ENCODE peak calls at places on chromosomes 2 and 18, in ten cellular contexts. P is choroid plexus epithelial cell, W is mucosa of descending colon, L is bronchial epithelial cell, M is adrenal gland, Q is cardiac fibroblast, O is fibroblast of mammary gland, N is fibroblast of pulmonary artery, C is mammary epithelial cell, K is A549. U is an unnamed sample.

GRCh38 chr18:49784427-49785185 is 28.7 kb downstream of the ACAA2 start:
- DNase-seq in L (peak), Q (peak), N (peak), P (peak), W (no peak), C (no peak), M (no peak), K (no peak), O (peak), U (peak)

GRCh38 chr2:73614997-73615396 is 27.2 kb downstream of the NAT8 start:
- DNase-seq in M (no peak), C (no peak), N (no peak), K (no peak), W (no peak), Q (no peak), P (no peak), L (no peak), O (no peak), U (no peak)

GRCh38 chr2:68722712-68723111 is 11.9 kb upstream of the ARHGAP25 start:
- DNase-seq in K (no peak), W (no peak), Q (no peak), P (no peak), L (no peak), M (no peak), N (peak), O (no peak), C (no peak), U (no peak)

GRCh38 chr18:79200546-79201268 is 131.5 kb downstream of the ATP9B start:
- DNase-seq in N (peak), Q (peak), P (peak), W (no peak), M (peak), O (peak), L (peak), C (peak), K (no peak), U (peak)

GRCh38 chr2:239369631-239370161 is 31.1 kb downstream of the HDAC4 start:
- DNase-seq in C (peak), Q (peak), N (no peak), W (peak), L (no peak), O (no peak), M (peak), P (no peak), K (no peak), U (no peak)

GRCh38 chr18:63592506-63592905 is 5.4 kb downstream of the SERPINB13 start:
- DNase-seq in W (no peak), Q (no peak), O (no peak), N (no peak), K (no peak), M (no peak), L (no peak), P (no peak), C (no peak), U (no peak)

GRCh38 chr2:30445266-30445821 is 1.7 kb upstream of the LCLAT1 start:
- DNase-seq in L (peak), N (no peak), O (no peak), K (no peak), W (no peak), C (no peak), P (no peak), Q (no peak), M (no peak), U (no peak)

GRCh38 chr2:175330195-175330594 is 148.7 kb upstream of the ATP5MC3 start:
- DNase-seq in W (no peak), Q (no peak), N (no peak), O (no peak), P (no peak), M (no peak), K (no peak), C (no peak), L (no peak), U (no peak)

GRCh38 chr2:100903534-100904258 is 83.8 kb downstream of the NPAS2 start:
- DNase-seq in M (no peak), K (peak), Q (peak), L (peak), C (peak), N (peak), O (no peak), P (peak), W (no peak), U (no peak)

GRCh38 chr18:43662657-43663056 is 385.4 kb upstream of the SYT4 start:
- DNase-seq in O (peak), N (peak), P (peak), Q (peak), W (no peak), L (peak), C (peak), K (no peak), M (no peak), U (peak)

GRCh38 chr2:237143676-237144440 is 58.2 kb downstream of the COPS8 start:
- DNase-seq in P (peak), N (peak), Q (peak), L (peak), W (no peak), O (peak), C (peak), K (no peak), M (no peak), U (peak)

GRCh38 chr2:86028763-86029381 is 76.8 kb downstream of the POLR1A start:
- DNase-seq in P (peak), O (peak), K (no peak), L (no peak), W (no peak), Q (peak), N (peak), C (no peak), M (peak), U (no peak)

GRCh38 chr2:25381502-25381901 is 39.8 kb upstream of the DNMT3A start:
- DNase-seq in N (no peak), M (no peak), P (no peak), W (no peak), L (no peak), O (no peak), K (no peak), Q (no peak), C (no peak), U (no peak)

GRCh38 chr18:8706545-8706980 is 1.2 kb downstream of the MTCL1 start:
- DNase-seq in P (no peak), Q (no peak), K (no peak), M (no peak), L (no peak), W (peak), C (no peak), O (no peak), N (no peak), U (no peak)

GRCh38 chr2:11411768-11412448 is 54.1 kb downstream of the E2F6 start:
- DNase-seq in O (peak), Q (peak), L (peak), P (peak), C (no peak), K (no peak), N (peak), W (peak), M (peak), U (peak)

GRCh38 chr18:79974025-79974424 is 9.6 kb downstream of the HSBP1L1 start:
- DNase-seq in W (no peak), L (no peak), Q (no peak), P (no peak), O (no peak), C (no peak), M (no peak), K (no peak), N (no peak), U (no peak)

GRCh38 chr18:38010971-38011370 is 445.4 kb upstream of the CELF4 start:
- DNase-seq in W (no peak), C (no peak), N (no peak), M (no peak), L (no peak), P (no peak), K (no peak), O (no peak), Q (no peak), U (no peak)

GRCh38 chr2:12787891-12788783 is 71.4 kb downstream of the TRIB2 start:
- DNase-seq in W (no peak), Q (peak), P (peak), O (peak), M (peak), C (no peak), L (peak), N (peak), K (no peak), U (peak)

GRCh38 chr2:204468689-204469429 is 76.4 kb upstream of the PARD3B start:
- DNase-seq in Q (peak), O (peak), M (no peak), C (peak), L (peak), P (peak), K (no peak), N (peak), W (no peak), U (peak)

GRCh38 chr2:202762546-202762945 is 109.0 kb downstream of the ICA1L start:
- DNase-seq in C (no peak), M (no peak), L (no peak), O (no peak), K (no peak), N (no peak), W (no peak), Q (no peak), P (peak), U (no peak)

GRCh38 chr18:11818486-11819203 is 32.6 kb upstream of the CHMP1B start:
- DNase-seq in Q (no peak), K (no peak), M (no peak), W (no peak), O (no peak), P (no peak), N (no peak), L (no peak), C (no peak), U (no peak)

GRCh38 chr2:220539481-220539880 is 912.1 kb downstream of the SLC4A3 start:
- DNase-seq in P (no peak), C (no peak), Q (no peak), W (no peak), M (no peak), N (no peak), O (no peak), L (no peak), K (no peak), U (no peak)

GRCh38 chr2:37615808-37616673 is 55.4 kb downstream of the CDC42EP3 start:
- DNase-seq in C (no peak), M (peak), N (no peak), W (peak), Q (no peak), P (no peak), K (no peak), O (no peak), L (no peak), U (peak)

GRCh38 chr18:37499008-37499407 is 66.6 kb downstream of the CELF4 start:
- DNase-seq in C (no peak), M (no peak), N (no peak), W (no peak), K (no peak), Q (no peak), L (no peak), O (no peak), P (no peak), U (no peak)

GRCh38 chr2:218311543-218311884 is 19.2 kb upstream of the TMBIM1 start:
- DNase-seq in O (no peak), C (no peak), W (no peak), Q (no peak), N (no peak), P (no peak), K (no peak), L (no peak), M (no peak), U (no peak)

GRCh38 chr2:113218283-113219091 is 44.7 kb downstream of the PSD4 start:
- DNase-seq in Q (peak), N (no peak), M (peak), L (no peak), K (peak), C (peak), P (no peak), O (peak), W (peak), U (no peak)

GRCh38 chr18:59547691-59548182 is 149.5 kb downstream of the CCBE1 start:
- DNase-seq in O (peak), W (no peak), L (peak), N (peak), P (peak), K (no peak), Q (peak), M (no peak), C (peak), U (peak)

GRCh38 chr2:170222298-170222697 is 44.4 kb downstream of the MYO3B start:
- DNase-seq in P (peak), M (no peak), O (no peak), C (no peak), K (no peak), Q (peak), L (peak), N (no peak), W (no peak), U (peak)

GRCh38 chr2:30768036-30768686 is 39.1 kb downstream of the CAPN13 start:
- DNase-seq in C (no peak), P (no peak), L (no peak), M (no peak), O (no peak), N (no peak), K (no peak), W (no peak), Q (no peak), U (no peak)

GRCh38 chr2:200695178-200695930 is 109.5 kb downstream of the AOX1 start:
- DNase-seq in W (no peak), Q (no peak), C (no peak), O (no peak), L (no peak), N (no peak), P (peak), M (no peak), K (no peak), U (no peak)

GRCh38 chr2:235765181-235765820 is 271.5 kb downstream of the AGAP1 start:
- DNase-seq in L (peak), C (no peak), Q (peak), W (no peak), P (peak), M (no peak), O (peak), K (peak), N (peak), U (peak)

GRCh38 chr2:235766206-235766794 is 272.5 kb downstream of the AGAP1 start:
- DNase-seq in W (no peak), P (peak), Q (peak), M (peak), C (peak), L (peak), O (peak), N (peak), K (peak), U (peak)

GRCh38 chr2:235763816-235764215 is 270.0 kb downstream of the AGAP1 start:
- DNase-seq in P (no peak), L (no peak), M (no peak), K (no peak), C (no peak), O (no peak), Q (no peak), N (no peak), W (no peak), U (no peak)

GRCh38 chr2:235768606-235769005 is 274.8 kb downstream of the AGAP1 start:
- DNase-seq in L (peak), W (no peak), Q (no peak), O (no peak), M (no peak), P (no peak), N (no peak), K (no peak), C (no peak), U (no peak)

GRCh38 chr2:235762832-235763598 is 269.2 kb downstream of the AGAP1 start:
- DNase-seq in W (no peak), K (no peak), P (peak), O (no peak), N (peak), Q (no peak), C (no peak), M (no peak), L (no peak), U (no peak)
- TF ChIP-seq CTCF in W (no peak), K (peak), P (peak), O (no peak), N (peak), Q (peak), C (peak), M (no peak), L (no peak), U (no peak)

GRCh38 chr2:127857494-127857818 is 499 bp downstream of the POLR2D start:
- DNase-seq in K (peak), L (peak), N (no peak), Q (no peak), M (no peak), W (no peak), O (peak), C (peak), P (no peak), U (peak)
- H3K4me3 ChIP-seq in K (peak), L (peak), N (peak), Q (peak), M (peak), W (peak), O (peak), C (peak), P (peak), U (peak)

DNA sequence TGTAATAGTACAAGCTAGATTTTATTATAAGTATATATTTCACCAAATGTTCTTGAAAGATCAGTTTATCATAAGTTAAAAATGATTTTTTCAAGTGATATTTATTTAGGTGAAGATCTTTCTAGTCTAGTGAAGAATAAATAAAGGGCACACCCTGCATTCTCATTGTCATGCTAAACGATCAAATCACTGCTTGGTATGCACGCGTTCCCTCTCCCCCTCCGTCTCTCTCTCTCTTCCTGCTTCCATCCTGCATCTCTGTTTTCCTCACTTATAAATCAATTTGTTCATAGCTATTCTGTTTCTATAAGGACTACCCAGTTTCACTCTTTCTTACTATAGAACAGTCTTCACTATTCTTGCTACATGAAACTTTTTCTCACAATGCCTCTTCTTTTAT is 1067.4 kb downstream of the LRP1B start:
- DNase-seq in W (no peak), O (no peak), M (no peak), Q (no peak), C (no peak), N (no peak), L (no peak), P (no peak), K (no peak), U (no peak)
- TF ChIP-seq CTCF in W (no peak), O (no peak), M (no peak), Q (no peak), C (no peak), N (no peak), L (no peak), P (no peak), K (no peak), U (no peak)

DNA sequence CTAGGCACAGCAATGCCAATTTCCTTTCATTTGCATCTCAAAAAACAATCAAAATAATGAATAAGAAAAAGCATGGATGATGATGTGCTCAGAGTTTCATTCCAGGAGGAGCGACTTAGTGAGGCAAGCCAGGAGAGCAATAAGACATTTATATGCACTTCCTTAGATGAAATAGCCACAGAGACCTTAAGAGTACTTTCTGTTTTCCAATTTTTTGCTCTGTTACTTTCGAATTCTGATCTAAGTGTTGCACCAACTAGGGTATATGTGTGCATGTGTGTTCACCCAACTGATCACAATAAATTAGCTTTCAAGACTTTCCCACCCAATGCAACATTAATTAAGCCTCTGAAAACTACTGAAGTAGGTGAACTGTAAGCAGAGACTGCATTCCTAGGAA is 709 bp downstream of the RAB27B start:
- DNase-seq in W (no peak), P (peak), Q (no peak), O (peak), N (peak), L (peak), M (no peak), C (no peak), K (no peak), U (no peak)
- H3K4me3 ChIP-seq in W (no peak), P (peak), Q (peak), O (peak), N (peak), L (peak), M (peak), C (peak), K (peak), U (peak)

GRCh38 chr18:51163543-51163942 is 33.9 kb downstream of the MEX3C start:
- DNase-seq in P (no peak), K (no peak), W (no peak), M (no peak), Q (no peak), C (no peak), N (no peak), L (no peak), O (no peak), U (no peak)

GRCh38 chr18:51168031-51168742 is 29.3 kb downstream of the MEX3C start:
- DNase-seq in W (no peak), M (no peak), C (no peak), K (no peak), L (no peak), O (no peak), P (peak), Q (no peak), N (no peak), U (no peak)

GRCh38 chr18:51165296-51165695 is 32.2 kb downstream of the MEX3C start:
- DNase-seq in Q (no peak), N (no peak), P (no peak), O (no peak), L (no peak), K (no peak), W (no peak), M (no peak), C (no peak), U (no peak)

GRCh38 chr18:51162617-51163016 is 34.9 kb downstream of the MEX3C start:
- DNase-seq in L (no peak), W (no peak), Q (no peak), C (no peak), K (no peak), O (no peak), N (no peak), M (no peak), P (no peak), U (no peak)

DNA sequence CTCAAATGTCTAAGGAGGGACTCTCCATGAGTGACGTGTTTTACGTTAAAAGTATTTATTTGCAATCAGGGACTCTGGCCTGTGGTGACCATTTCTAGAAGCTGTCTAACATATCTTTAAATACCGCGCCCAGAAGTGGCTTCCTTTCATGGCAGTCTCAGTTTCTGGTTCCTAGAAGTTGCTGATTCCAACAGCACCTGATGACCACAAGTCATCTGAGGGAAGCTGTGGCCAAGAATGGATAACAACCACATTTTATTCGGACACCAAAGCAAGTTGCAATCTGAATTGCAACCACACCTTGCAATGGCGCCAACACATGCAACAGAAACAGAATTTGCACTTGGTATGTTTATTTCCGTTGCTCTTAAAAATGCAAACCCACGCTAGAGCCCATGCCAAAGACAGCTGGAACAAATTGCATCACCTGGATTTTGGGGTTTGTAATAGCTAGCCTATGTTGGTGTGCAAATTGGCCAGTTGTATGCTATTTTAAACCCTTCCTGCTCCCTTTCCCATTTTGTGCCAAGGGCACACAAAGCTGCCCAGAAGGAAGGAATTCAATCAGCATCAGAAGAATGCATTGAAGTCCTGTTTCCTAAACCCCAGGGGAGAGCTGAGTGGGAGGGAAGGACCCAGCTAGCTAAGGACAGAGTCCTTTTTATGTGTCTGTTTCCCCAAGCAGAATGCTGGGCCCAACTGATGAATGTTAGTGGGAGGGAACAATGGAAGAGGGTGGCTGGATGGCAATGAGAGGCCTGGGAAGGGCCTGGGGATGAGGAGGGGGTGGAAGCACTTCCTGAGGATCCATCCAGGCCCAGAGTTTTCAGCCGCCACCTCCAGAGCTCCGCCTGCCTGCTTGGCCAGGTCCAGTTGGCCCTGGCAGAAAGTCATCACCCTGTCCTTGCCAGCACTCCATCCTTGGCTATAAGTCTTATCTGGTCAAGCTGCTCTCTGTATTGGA is 32.9 kb downstream of the MEX3C start:
- DNase-seq in K (no peak), P (peak), N (no peak), C (peak), M (no peak), O (no peak), L (no peak), W (no peak), Q (no peak), U (peak)
- TF ChIP-seq CTCF in K (no peak), P (no peak), N (no peak), C (peak), M (no peak), O (no peak), L (no peak), W (no peak), Q (no peak), U (no peak)